ENCODE peak calls at places on chromosomes 13 and 19, in five cellular contexts. G is GM12878, C is HCT116, L is H1, U is HepG2. O is an unnamed sample.

GRCh38 chr13:40318366-40318765 is 348.1 kb downstream of the FOXO1 start:
- DNase-seq in G (no peak), U (no peak), L (no peak), C (no peak), O (no peak)

GRCh38 chr19:50195224-50195623 is 8.2 kb upstream of the MYH14 start:
- DNase-seq in U (no peak), G (no peak), C (no peak), L (no peak), O (no peak)

GRCh38 chr13:49540552-49540951 is 44.8 kb downstream of the PHF11 start:
- DNase-seq in U (no peak), L (no peak), G (peak), C (no peak), O (peak)

GRCh38 chr19:18846862-18847515 is 15.2 kb downstream of the UPF1 start:
- DNase-seq in U (peak), L (no peak), C (no peak), G (no peak), O (peak)

GRCh38 chr13:99854376-99854775 is 117.2 kb downstream of the ZIC5 start:
- DNase-seq in G (no peak), U (no peak), L (no peak), C (no peak), O (no peak)

GRCh38 chr19:39936020-39936419 is 1.6 kb upstream of the FCGBP start:
- DNase-seq in L (no peak), G (no peak), C (no peak), U (no peak), O (no peak)

GRCh38 chr19:10361569-10362011 is 18.8 kb downstream of the TYK2 start:
- DNase-seq in U (no peak), G (no peak), L (no peak), C (no peak), O (peak)

GRCh38 chr13:31807090-31807541 is 67.8 kb downstream of the RXFP2 start:
- DNase-seq in L (no peak), G (no peak), U (no peak), C (no peak), O (no peak)

GRCh38 chr19:43624933-43625332 is 5.5 kb upstream of the ZNF428 start:
- DNase-seq in L (no peak), G (no peak), C (peak), U (no peak), O (peak)

GRCh38 chr19:10583021-10583776 is 3.9 kb downstream of the AP1M2 start:
- DNase-seq in G (no peak), C (no peak), L (no peak), U (no peak), O (no peak)

GRCh38 chr13:65584126-65584525 is 1646.0 kb downstream of the PCDH9 start:
- DNase-seq in C (no peak), L (no peak), U (no peak), G (no peak), O (no peak)

GRCh38 chr13:31951215-31951678 is 80.3 kb upstream of the FRY start:
- DNase-seq in C (no peak), U (no peak), G (peak), L (no peak), O (no peak)

GRCh38 chr19:16143399-16144215 is at the start of gene HSH2D:
- DNase-seq in L (peak), U (peak), G (peak), C (peak), O (no peak)

GRCh38 chr13:37995052-37995451 is 125.5 kb upstream of the TRPC4 start:
- DNase-seq in L (no peak), U (no peak), G (no peak), C (no peak), O (no peak)

GRCh38 chr19:16457195-16457953 is 14.4 kb downstream of the EPS15L1 start:
- DNase-seq in U (peak), C (no peak), L (no peak), G (no peak), O (no peak)

GRCh38 chr19:16445238-16446107 is 26.3 kb downstream of the EPS15L1 start:
- DNase-seq in C (no peak), U (peak), L (no peak), G (peak), O (no peak)

GRCh38 chr13:33761744-33762143 is 56.2 kb upstream of the RFC3 start:
- DNase-seq in C (peak), G (no peak), U (peak), L (no peak), O (peak)

GRCh38 chr13:99908129-99908805 is 63.3 kb downstream of the ZIC5 start:
- DNase-seq in C (no peak), L (no peak), G (no peak), U (no peak), O (no peak)

GRCh38 chr13:90884066-90884465 is 463.4 kb upstream of the MIR17HG start:
- DNase-seq in C (no peak), L (no peak), U (no peak), G (no peak), O (no peak)

GRCh38 chr13:67353891-67354459 is 123.8 kb upstream of the PCDH9 start:
- DNase-seq in C (no peak), G (no peak), L (no peak), U (no peak), O (no peak)

GRCh38 chr19:23762884-23763711 is 4.4 kb upstream of the ZNF681 start:
- DNase-seq in C (no peak), L (peak), U (no peak), G (peak), O (peak)

GRCh38 chr19:2274937-2275535 is 6.9 kb downstream of the PEAK3 start:
- DNase-seq in C (no peak), U (peak), L (no peak), G (no peak), O (peak)

GRCh38 chr13:27034678-27035111 is 136.9 kb downstream of the USP12 start:
- DNase-seq in C (no peak), U (no peak), L (no peak), G (no peak), O (no peak)

GRCh38 chr13:19561585-19561984 is 253 bp upstream of the TPTE2 start:
- DNase-seq in U (no peak), G (no peak), L (no peak), C (no peak), O (no peak)

GRCh38 chr13:112616586-112617381 is 28.8 kb upstream of the TUBGCP3 start:
- DNase-seq in G (no peak), L (no peak), U (peak), C (peak), O (peak)

GRCh38 chr19:56946164-56946563 is 105.6 kb upstream of the PEG3 start:
- DNase-seq in G (no peak), C (no peak), L (no peak), U (no peak), O (no peak)

GRCh38 chr13:60398949-60399589 is 2.0 kb downstream of the TDRD3 start:
- DNase-seq in G (no peak), C (no peak), U (no peak), L (no peak), O (peak)

GRCh38 chr13:66489586-66489985 is 740.5 kb downstream of the PCDH9 start:
- DNase-seq in G (no peak), L (no peak), U (no peak), C (no peak), O (no peak)

GRCh38 chr13:97723655-97724054 is 229.8 kb upstream of the IPO5 start:
- DNase-seq in G (no peak), C (no peak), L (no peak), U (no peak), O (no peak)

GRCh38 chr19:34336781-34337271 is 28.2 kb upstream of the GPI start:
- DNase-seq in G (no peak), C (peak), L (no peak), U (no peak), O (peak)
- TF ChIP-seq SRF in G (no peak), C (no peak), L (no peak), U (no peak), O (no peak)

DNA sequence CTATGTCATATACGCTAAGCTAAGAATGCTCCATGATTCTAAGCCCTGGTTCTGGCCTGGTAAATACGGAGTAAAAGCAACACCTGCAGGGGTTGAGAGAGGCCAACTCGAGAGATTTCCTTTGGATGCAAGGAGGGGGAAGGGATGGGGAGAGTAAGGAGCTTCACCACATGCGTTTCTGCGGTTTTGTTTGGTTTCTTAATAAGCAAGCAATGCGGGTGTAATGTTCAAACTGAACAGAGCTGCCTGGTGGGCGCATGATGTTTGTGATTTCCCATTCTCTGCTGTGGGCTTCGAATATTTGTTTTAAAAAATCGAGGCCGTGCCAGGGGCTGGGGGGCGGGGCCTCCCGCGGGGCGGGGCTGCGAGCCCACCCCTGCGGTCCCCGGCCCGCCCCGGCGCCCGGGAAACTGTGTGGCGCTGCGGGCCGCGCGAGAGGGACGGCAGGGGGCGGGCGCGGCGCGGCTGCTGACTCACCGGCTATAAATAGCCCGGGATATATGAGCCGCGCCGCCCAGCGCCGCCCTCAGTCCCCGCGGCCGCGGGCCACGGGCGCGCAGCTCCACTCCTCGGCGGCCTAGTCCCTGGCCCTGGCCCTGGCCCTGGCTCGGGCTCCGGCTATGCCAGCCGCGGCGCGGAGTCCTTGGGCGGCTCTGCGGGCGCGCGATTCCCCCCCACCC is 5.1 kb downstream of the BBC3 start:
- DNase-seq in C (no peak), G (no peak), L (no peak), U (peak), O (peak)
- H2AFZ ChIP-seq in C (peak), G (peak), L (no peak), U (no peak), O (peak)

GRCh38 chr13:79631260-79631659 is 150.3 kb downstream of the NDFIP2 start:
- DNase-seq in U (no peak), L (no peak), G (no peak), C (peak), O (no peak)

GRCh38 chr13:79626924-79627323 is 146.0 kb downstream of the NDFIP2 start:
- DNase-seq in U (no peak), C (no peak), L (no peak), G (no peak), O (no peak)

GRCh38 chr13:79625517-79625916 is 144.6 kb downstream of the NDFIP2 start:
- DNase-seq in C (no peak), U (no peak), G (no peak), L (no peak), O (no peak)

GRCh38 chr13:79628463-79628862 is 147.5 kb downstream of the NDFIP2 start:
- DNase-seq in C (no peak), U (no peak), L (no peak), G (no peak), O (no peak)
- TF ChIP-seq POLR2AphosphoS5 in C (no peak), U (no peak), L (no peak), G (no peak), O (no peak)

GRCh38 chr19:58480481-58480830 is 4.3 kb downstream of the ZNF446 start:
- DNase-seq in U (no peak), L (no peak), G (no peak), C (no peak), O (no peak)

GRCh38 chr19:58479303-58479702 is 3.2 kb downstream of the ZNF446 start:
- DNase-seq in U (no peak), G (no peak), C (no peak), L (no peak), O (no peak)

GRCh38 chr19:58477871-58478270 is 1.7 kb downstream of the ZNF446 start:
- DNase-seq in C (no peak), U (no peak), L (no peak), G (no peak), O (no peak)

GRCh38 chr19:58480831-58481230 is 4.7 kb downstream of the ZNF446 start:
- DNase-seq in L (no peak), U (no peak), C (no peak), G (no peak), O (no peak)

GRCh38 chr19:58479736-58480480 is 3.8 kb downstream of the ZNF446 start:
- DNase-seq in L (no peak), C (no peak), G (no peak), U (no peak), O (no peak)
- TF ChIP-seq SRF in L (no peak), C (no peak), G (no peak), U (no peak), O (no peak)

GRCh38 chr13:94352057-94352456 is 127.4 kb downstream of the DCT start:
- DNase-seq in L (no peak), U (no peak), C (no peak), G (no peak), O (no peak)
- H2AFZ ChIP-seq in L (no peak), U (no peak), C (no peak), G (no peak), O (no peak)

GRCh38 chr19:14460935-14461334 is 14.2 kb downstream of the PTGER1 start:
- DNase-seq in G (no peak), L (no peak), U (no peak), C (no peak), O (no peak)
- TF ChIP-seq POLR2AphosphoS5 in G (no peak), L (no peak), U (no peak), C (no peak), O (no peak)

GRCh38 chr19:17754634-17755532 is 3.6 kb downstream of the FCHO1 start:
- DNase-seq in U (no peak), C (no peak), L (no peak), G (peak), O (no peak)
- TF ChIP-seq SRF in U (no peak), C (no peak), L (no peak), G (no peak), O (no peak)

GRCh38 chr13:114101831-114102520 is 30.4 kb downstream of the RASA3 start:
- DNase-seq in U (no peak), G (no peak), C (no peak), L (no peak), O (no peak)
- H2AFZ ChIP-seq in U (no peak), G (no peak), C (no peak), L (no peak), O (no peak)

GRCh38 chr13:44158055-44158655 is 215.5 kb upstream of the SERP2 start:
- DNase-seq in U (no peak), C (no peak), G (no peak), L (no peak), O (no peak)
- TF ChIP-seq POLR2AphosphoS5 in U (no peak), C (no peak), G (no peak), L (no peak), O (no peak)

O was measured in K562.